ENCODE peak calls at places on chromosome 4, in seven cellular contexts. A is Right ventricle myocardium inferior, Y is WTC11, N is omental fat pad, U is neural progenitor cell, R is GM03348, X is fibroblast of the conjunctiva. J is an unnamed sample.

GRCh38 chr4:141395246-141395830 is 174.6 kb downstream of the ZNF330 start:
- DNase-seq in A (no peak), Y (no peak), N (no peak), U (no peak), R (no peak), X (no peak), J (no peak)

GRCh38 chr4:120801171-120801758 is 121.3 kb downstream of the PRDM5 start:
- DNase-seq in A (peak; percentile 65), Y (no peak), N (no peak), U (no peak), R (peak; percentile 71), X (peak; percentile 24), J (no peak)

GRCh38 chr4:81622028-81622427 is 150.3 kb upstream of the RASGEF1B start:
- DNase-seq in A (no peak), Y (no peak), N (no peak), U (no peak), R (no peak), X (no peak), J (no peak)

GRCh38 chr4:47118192-47118879 is 87.0 kb downstream of the GABRB1 start:
- DNase-seq in A (no peak), Y (no peak), N (no peak), U (no peak), R (no peak), X (no peak), J (no peak)

GRCh38 chr4:73311428-73311827 is 52.8 kb upstream of the ANKRD17 start:
- DNase-seq in A (no peak), Y (no peak), N (no peak), U (no peak), R (peak; percentile 48), X (no peak), J (no peak)

GRCh38 chr4:148064451-148064850 is 332.6 kb downstream of the ARHGAP10 start:
- DNase-seq in A (no peak), Y (no peak), N (no peak), U (no peak), R (no peak), X (no peak), J (no peak)

GRCh38 chr4:8281519-8282133 is 12.1 kb downstream of the HTRA3 start:
- DNase-seq in A (peak; percentile 92), Y (no peak), N (no peak), U (no peak), R (peak; percentile 75), X (peak; percentile 89), J (no peak)

GRCh38 chr4:88244821-88245579 is 39.4 kb downstream of the PPM1K start:
- DNase-seq in A (peak; percentile 69), Y (no peak), N (no peak), U (no peak), R (no peak), X (no peak), J (peak; percentile 30)

GRCh38 chr4:61094854-61095598 is 105.1 kb upstream of the ADGRL3 start:
- DNase-seq in A (no peak), Y (no peak), N (no peak), U (no peak), R (no peak), X (no peak), J (no peak)

GRCh38 chr4:3874525-3875110 is 108.4 kb downstream of the ADRA2C start:
- DNase-seq in A (no peak), Y (no peak), N (no peak), U (no peak), R (no peak), X (no peak), J (no peak)

GRCh38 chr4:3468804-3469203 is 5.7 kb downstream of the DOK7 start:
- DNase-seq in A (no peak), Y (no peak), N (no peak), U (peak; percentile 1), R (no peak), X (no peak), J (peak; percentile 2)

GRCh38 chr4:57109847-57110634 is at the start of gene IGFBP7:
- DNase-seq in A (peak; percentile 84), Y (peak; percentile 28), N (no peak), U (peak; percentile 54), R (peak; percentile 91), X (no peak), J (peak; percentile 80)

GRCh38 chr4:4820739-4821138 is 38.7 kb upstream of the MSX1 start:
- DNase-seq in A (no peak), Y (no peak), N (no peak), U (no peak), R (no peak), X (no peak), J (no peak)